ENCODE peak calls at places on chromosome 9, in seven cellular contexts. F is mucosa of descending colon, I is epithelial cell of proximal tubule, L is A549, U is A673, Q is heart right ventricle, K is pancreas. E is an unnamed sample.

GRCh38 chr9:20566401-20566800 is 55.9 kb downstream of the MLLT3 start:
- DNase-seq in L (no peak), U (no peak), I (no peak), Q (no peak), F (no peak), K (no peak), E (no peak)

GRCh38 chr9:94108584-94108983 is 24.3 kb downstream of the PTPDC1 start:
- DNase-seq in F (no peak), Q (peak), K (no peak), U (no peak), I (no peak), L (no peak), E (no peak)

GRCh38 chr9:111016046-111017026 is 21.9 kb downstream of the LPAR1 start:
- DNase-seq in K (no peak), L (no peak), U (peak), F (no peak), Q (no peak), I (no peak), E (no peak)

GRCh38 chr9:98214811-98215210 is 22.4 kb upstream of the CORO2A start:
- DNase-seq in K (no peak), Q (no peak), U (no peak), L (no peak), I (no peak), F (no peak), E (no peak)

GRCh38 chr9:81841326-81841725 is 86.9 kb upstream of the SPATA31D4 start:
- DNase-seq in L (no peak), Q (no peak), F (no peak), I (no peak), U (no peak), K (no peak), E (no peak)

GRCh38 chr9:135085830-135086546 is 1.5 kb upstream of the OLFM1 start:
- DNase-seq in I (peak), F (peak), Q (peak), U (peak), L (peak), K (peak), E (no peak)

GRCh38 chr9:9142001-9142400 is 1342.4 kb upstream of the DMAC1 start:
- DNase-seq in Q (no peak), I (no peak), U (no peak), K (no peak), L (no peak), F (no peak), E (no peak)

GRCh38 chr9:4110562-4110961 is 189.3 kb downstream of the GLIS3 start:
- DNase-seq in F (no peak), U (no peak), I (no peak), Q (no peak), K (no peak), L (no peak), E (no peak)

GRCh38 chr9:84373975-84374374 is 33.4 kb upstream of the SLC28A3 start:
- DNase-seq in U (no peak), F (no peak), L (no peak), I (no peak), K (no peak), Q (no peak), E (no peak)

DNA sequence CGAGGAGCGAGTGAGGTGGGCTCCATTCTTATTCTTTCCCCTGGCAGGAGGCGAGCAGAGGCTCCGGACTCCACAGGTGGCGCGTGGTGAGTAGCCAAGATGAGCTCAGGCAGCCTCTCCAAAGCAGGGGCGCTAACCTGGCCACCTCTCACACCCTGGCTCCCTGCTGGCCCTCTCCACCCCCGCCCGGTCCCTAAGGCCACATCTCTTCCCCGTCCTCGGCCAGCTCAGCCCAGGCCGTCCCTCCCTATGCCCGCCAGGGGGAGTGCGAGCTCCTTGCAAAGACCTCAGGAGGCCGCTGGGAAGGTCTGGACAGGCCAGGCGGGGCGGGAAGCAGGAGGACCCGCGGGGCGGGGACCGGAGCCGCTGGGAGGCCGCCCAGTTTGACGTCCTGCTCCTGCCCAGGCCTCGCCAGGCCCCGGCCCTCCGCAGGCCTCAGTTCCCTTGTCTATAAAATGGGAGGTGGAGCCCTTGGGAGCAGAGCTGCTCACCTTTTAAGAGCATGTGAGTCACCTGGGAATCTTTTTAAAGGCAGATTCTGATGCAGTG is 46.3 kb upstream of the GGTA1 start:
- DNase-seq in F (peak), U (peak), K (peak), Q (peak), L (peak), I (no peak), E (peak)
- TF ChIP-seq CTCF in F (peak), U (peak), K (peak), Q (peak), L (peak), I (peak), E (peak)

DNA sequence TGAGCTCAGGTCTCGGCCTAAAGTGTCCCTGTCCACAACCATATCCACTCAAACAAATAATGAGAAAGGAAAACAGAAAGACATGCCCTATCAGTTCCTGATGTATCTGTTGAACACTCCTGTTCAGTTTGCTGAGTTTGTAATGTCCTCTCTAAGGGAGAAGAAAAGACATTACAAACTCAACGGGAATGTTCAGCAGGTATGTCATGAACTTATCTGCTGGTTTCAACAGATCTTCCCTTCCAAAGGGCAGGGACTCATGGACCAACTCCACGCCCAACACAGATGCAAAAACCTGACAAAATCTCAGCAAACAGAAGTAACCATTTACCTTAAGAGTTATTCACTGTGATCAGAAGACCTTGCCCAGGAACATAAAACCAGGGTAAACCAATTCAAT is 23.7 kb downstream of the BICD2 start:
- DNase-seq in I (no peak), Q (no peak), K (no peak), L (no peak), F (no peak), U (no peak), E (no peak)
- H3K4me3 ChIP-seq in I (no peak), Q (peak), K (no peak), L (no peak), F (no peak), U (no peak), E (no peak)

GRCh38 chr9:2158111-2158610 is 143.0 kb downstream of the SMARCA2 start:
- DNase-seq in L (peak), I (peak), F (peak), Q (peak), K (peak), U (peak), E (peak)
- TF ChIP-seq CTCF in L (no peak), I (peak), F (no peak), Q (peak), K (no peak), U (peak), E (no peak)

GRCh38 chr9:129624168-129624759 is 1.7 kb upstream of the NTMT1 start:
- DNase-seq in U (peak), I (no peak), L (peak), F (peak), K (peak), Q (no peak), E (no peak)
- H3K4me3 ChIP-seq in U (no peak), I (no peak), L (no peak), F (no peak), K (no peak), Q (no peak), E (no peak)

DNA sequence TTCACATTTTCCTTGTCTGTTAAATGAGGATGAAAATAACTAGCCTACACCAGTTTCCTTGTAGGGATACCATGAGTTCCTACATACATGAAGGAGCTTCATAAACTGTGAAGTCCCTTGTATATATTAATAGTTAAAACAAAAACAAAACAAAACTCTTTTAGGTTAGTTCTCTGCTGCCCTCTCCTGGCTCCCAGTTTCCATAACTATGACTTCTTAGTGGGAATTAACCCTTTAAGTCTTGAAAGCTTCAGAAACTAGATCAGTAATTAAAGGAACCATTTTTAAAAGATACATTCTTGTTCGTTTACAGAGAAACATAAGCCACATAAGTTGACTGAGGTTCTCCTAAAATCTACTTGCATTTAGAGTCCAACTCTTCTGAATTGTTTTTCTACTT is 500.0 kb upstream of the C9orf72 start:
- DNase-seq in F (no peak), I (peak), K (peak), Q (peak), U (peak), L (peak), E (peak)
- TF ChIP-seq CTCF in F (no peak), I (peak), K (no peak), Q (peak), U (peak), L (peak), E (peak)

DNA sequence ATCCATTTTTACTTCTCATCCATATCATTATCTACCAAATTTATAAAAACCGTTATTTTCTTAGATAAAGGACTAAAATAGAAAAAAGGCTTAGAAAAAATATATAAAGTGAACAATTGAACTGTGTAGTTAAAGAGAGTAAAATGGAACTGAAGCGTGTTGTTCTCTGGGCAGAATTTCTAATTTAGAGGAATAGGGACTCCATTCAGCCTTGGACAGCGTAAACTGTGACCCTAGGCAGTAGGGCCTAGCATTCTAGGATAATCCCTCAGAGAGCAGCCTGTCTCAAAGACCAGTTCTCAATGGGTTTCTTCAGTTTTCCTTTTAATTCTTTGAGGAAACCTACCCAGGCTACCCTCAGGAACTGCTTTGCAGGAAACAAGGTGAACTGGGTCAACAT is 11.1 kb downstream of the ZNF462 start:
- DNase-seq in L (no peak), U (no peak), F (no peak), K (no peak), Q (no peak), I (no peak), E (no peak)
- H3K4me3 ChIP-seq in L (no peak), U (no peak), F (no peak), K (no peak), Q (no peak), I (no peak), E (no peak)

DNA sequence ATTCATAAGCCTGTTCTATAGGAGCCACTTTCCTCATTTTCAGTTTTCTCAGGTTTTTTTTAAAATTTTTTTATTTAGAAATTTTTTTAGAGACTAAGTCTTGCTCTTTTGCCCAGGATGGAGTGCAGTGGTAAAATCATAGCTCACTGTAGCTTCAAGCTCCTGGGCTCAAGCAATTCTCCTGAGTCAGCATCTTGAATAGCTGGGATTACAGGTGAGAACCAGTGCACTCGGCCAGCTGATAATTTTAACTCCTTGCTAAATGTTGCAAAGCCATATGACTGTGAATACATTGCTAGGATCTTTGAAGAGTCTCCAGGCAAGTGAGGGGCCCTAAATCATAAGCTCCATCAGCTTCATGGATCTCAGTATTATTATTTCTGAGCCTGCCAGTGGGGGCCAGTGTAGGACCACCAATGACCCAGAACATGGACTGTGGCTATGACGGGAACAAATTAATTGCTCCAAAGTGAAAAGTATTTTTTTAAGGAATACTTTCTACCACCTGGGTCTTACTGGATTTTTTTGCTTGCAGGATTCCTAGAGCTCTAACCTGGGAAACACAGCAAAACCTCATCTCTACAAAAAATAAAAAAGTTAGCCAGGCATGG is 5.7 kb upstream of the GAPVD1 start:
- DNase-seq in U (peak), Q (no peak), L (peak), I (no peak), F (no peak), K (no peak), E (no peak)
- TF ChIP-seq CTCF in U (peak), Q (peak), L (peak), I (peak), F (no peak), K (no peak), E (peak)

DNA sequence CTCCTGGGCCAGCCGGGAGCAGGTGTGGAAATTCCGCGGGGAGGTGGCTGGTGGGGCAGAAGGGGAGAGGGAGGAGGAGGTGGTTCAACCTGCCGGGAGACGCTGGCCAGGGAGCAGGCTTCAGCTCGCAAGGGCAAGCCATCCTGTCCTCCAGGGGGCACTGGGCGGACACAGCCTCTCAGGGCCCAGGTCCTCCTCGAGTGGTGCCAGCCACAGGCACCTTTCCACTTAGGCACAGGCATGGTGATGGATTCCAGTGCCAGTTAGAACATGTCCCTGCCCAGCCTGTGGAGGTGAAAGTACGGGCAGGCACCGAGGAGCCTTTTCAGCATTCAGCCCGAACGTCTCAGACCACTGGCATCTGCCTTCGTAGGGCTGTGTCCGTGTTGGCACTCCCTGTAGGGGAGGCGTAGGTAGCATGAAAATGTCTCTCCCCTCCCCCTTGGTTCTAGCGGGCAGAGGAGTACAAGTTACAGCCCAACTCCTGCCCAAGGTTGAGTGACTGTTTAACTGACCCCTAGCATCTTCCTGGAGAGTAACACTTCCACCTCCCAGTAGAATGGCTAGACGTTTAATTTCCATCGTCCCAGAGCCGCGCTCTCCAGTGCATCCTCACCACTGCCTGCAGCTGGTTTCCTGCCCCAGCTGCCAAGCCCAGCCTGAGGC is 48.9 kb downstream of the DAB2IP start:
- DNase-seq in I (no peak), L (peak), K (peak), F (peak), U (no peak), Q (peak), E (no peak)
- H3K4me3 ChIP-seq in I (peak), L (peak), K (peak), F (no peak), U (peak), Q (peak), E (peak)